ENCODE peak calls at places on chromosomes 2 and 18, in nine cellular contexts. B, K, Q, E, R, H, F, Z and G are unnamed samples. For H3K36me3, the result is how much of the 10 kb centered on the place peaks cover.

GRCh38 chr2:215745316-215745715 is 268.0 kb downstream of the MREG start:
- DNase-seq in B (no peak), K (no peak), Q (no peak), E (no peak), R (no peak), H (no peak), F (no peak), Z (no peak), G (no peak)

GRCh38 chr2:85288244-85288725 is 39.5 kb downstream of the TGOLN2 start:
- DNase-seq in B (no peak), K (no peak), Q (no peak), E (no peak), R (peak), H (no peak), F (no peak), Z (no peak), G (no peak)

GRCh38 chr2:198615972-198616371 is 811.6 kb downstream of the PLCL1 start:
- DNase-seq in B (no peak), K (no peak), Q (no peak), E (no peak), R (peak), H (no peak), F (no peak), Z (no peak), G (peak)

GRCh38 chr18:34493099-34493544 is 217.0 kb upstream of the DTNA start:
- DNase-seq in B (peak), K (no peak), Q (peak), E (peak), R (peak), H (no peak), F (peak), Z (peak), G (peak)

GRCh38 chr18:76985156-76985950 is 147.2 kb downstream of the MBP start:
- DNase-seq in B (no peak), K (no peak), Q (no peak), E (no peak), R (no peak), H (no peak), F (no peak), Z (peak), G (no peak)

GRCh38 chr2:212677466-212677865 is 138.9 kb upstream of the ERBB4 start:
- DNase-seq in B (no peak), K (no peak), Q (no peak), E (no peak), R (no peak), H (no peak), F (peak), Z (no peak), G (no peak)

GRCh38 chr2:220586980-220587549 is 959.6 kb downstream of the SLC4A3 start:
- DNase-seq in B (no peak), K (no peak), Q (no peak), E (no peak), R (no peak), H (no peak), F (no peak), Z (no peak), G (no peak)

GRCh38 chr2:24816884-24817283 is 23.7 kb downstream of the CENPO start:
- DNase-seq in B (no peak), K (no peak), Q (no peak), E (no peak), R (peak), H (no peak), F (no peak), Z (no peak), G (peak)

GRCh38 chr2:179031731-179032408 is 18.1 kb downstream of the CCDC141 start:
- DNase-seq in B (no peak), K (no peak), Q (no peak), E (no peak), R (peak), H (peak), F (no peak), Z (no peak), G (no peak)

GRCh38 chr2:45688479-45689298 is 37.2 kb downstream of the PRKCE start:
- DNase-seq in B (no peak), K (no peak), Q (no peak), E (no peak), R (peak), H (no peak), F (no peak), Z (no peak), G (no peak)

GRCh38 chr18:65751145-65752085 is 603 bp downstream of the CDH7 start:
- DNase-seq in B (peak), K (no peak), Q (no peak), E (peak), R (no peak), H (no peak), F (peak), Z (no peak), G (no peak)

GRCh38 chr2:74957886-74958276 is 562 bp upstream of the POLE4 start:
- DNase-seq in B (no peak), K (no peak), Q (no peak), E (no peak), R (no peak), H (no peak), F (no peak), Z (no peak), G (no peak)

GRCh38 chr2:27408601-27409320 is 630 bp downstream of the PPM1G start:
- DNase-seq in B (peak), K (no peak), Q (no peak), E (no peak), R (peak), H (no peak), F (no peak), Z (no peak), G (peak)

GRCh38 chr2:63651361-63651760 is 62.6 kb downstream of the MDH1 start:
- DNase-seq in B (no peak), K (no peak), Q (no peak), E (no peak), R (no peak), H (no peak), F (no peak), Z (no peak), G (no peak)

GRCh38 chr2:40404500-40404899 is 47.4 kb downstream of the SLC8A1 start:
- DNase-seq in B (no peak), K (no peak), Q (no peak), E (no peak), R (no peak), H (no peak), F (no peak), Z (no peak), G (no peak)

GRCh38 chr2:238595750-238596570 is 169.2 kb downstream of the ASB1 start:
- DNase-seq in B (peak), K (no peak), Q (no peak), E (no peak), R (peak), H (no peak), F (no peak), Z (no peak), G (no peak)

GRCh38 chr18:6333981-6334380 is 80.7 kb downstream of the L3MBTL4 start:
- DNase-seq in B (no peak), K (no peak), Q (no peak), E (no peak), R (no peak), H (no peak), F (no peak), Z (no peak), G (no peak)

GRCh38 chr2:10361220-10361588 is 58.5 kb downstream of the HPCAL1 start:
- DNase-seq in B (no peak), K (no peak), Q (no peak), E (no peak), R (no peak), H (no peak), F (no peak), Z (no peak), G (no peak)

GRCh38 chr2:112006076-112006410 is 49.0 kb upstream of the TMEM87B start:
- DNase-seq in B (no peak), K (no peak), Q (no peak), E (no peak), R (peak), H (no peak), F (no peak), Z (no peak), G (no peak)

GRCh38 chr18:48133675-48134251 is 203.3 kb upstream of the SMAD2 start:
- DNase-seq in B (no peak), K (no peak), Q (no peak), E (no peak), R (no peak), H (no peak), F (no peak), Z (peak), G (no peak)

GRCh38 chr18:13399511-13399910 is 181.0 kb downstream of the LDLRAD4 start:
- DNase-seq in B (no peak), K (no peak), Q (no peak), E (no peak), R (no peak), H (no peak), F (no peak), Z (no peak), G (no peak)

GRCh38 chr2:42021490-42021889 is 26.3 kb upstream of the PKDCC start:
- DNase-seq in B (no peak), K (no peak), Q (peak), E (no peak), R (peak), H (no peak), F (no peak), Z (no peak), G (no peak)

GRCh38 chr2:10162586-10163497 is 40.3 kb downstream of the RRM2 start:
- DNase-seq in B (peak), K (no peak), Q (no peak), E (no peak), R (no peak), H (no peak), F (no peak), Z (peak), G (no peak)

GRCh38 chr2:17303054-17303453 is 215.2 kb downstream of the RAD51AP2 start:
- DNase-seq in B (no peak), K (no peak), Q (no peak), E (no peak), R (peak), H (no peak), F (no peak), Z (no peak), G (no peak)

GRCh38 chr2:230174466-230174865 is 45.3 kb downstream of the SP110 start:
- DNase-seq in B (no peak), K (no peak), Q (no peak), E (no peak), R (no peak), H (no peak), F (no peak), Z (no peak), G (no peak)

GRCh38 chr2:225841314-225841713 is 441.8 kb downstream of the NYAP2 start:
- DNase-seq in B (no peak), K (no peak), Q (no peak), E (no peak), R (no peak), H (no peak), F (no peak), Z (no peak), G (no peak)

GRCh38 chr18:25503567-25504081 is 151.7 kb upstream of the ZNF521 start:
- DNase-seq in B (no peak), K (no peak), Q (peak), E (no peak), R (peak), H (peak), F (peak), Z (no peak), G (peak)

GRCh38 chr18:6370886-6371635 is 43.6 kb downstream of the L3MBTL4 start:
- DNase-seq in B (peak), K (no peak), Q (no peak), E (peak), R (no peak), H (no peak), F (no peak), Z (no peak), G (peak)

GRCh38 chr18:26547302-26548143 is 830 bp downstream of the KCTD1 start:
- DNase-seq in B (peak), K (peak), Q (peak), E (peak), R (peak), H (no peak), F (peak), Z (peak), G (no peak)

GRCh38 chr2:85584857-85585780 is 888 bp downstream of the VAMP5 start:
- DNase-seq in B (no peak), K (no peak), Q (no peak), E (no peak), R (peak), H (no peak), F (no peak), Z (no peak), G (peak)

GRCh38 chr2:3107567-3107966 is 270.1 kb downstream of the EIPR1 start:
- DNase-seq in B (peak), K (no peak), Q (no peak), E (no peak), R (no peak), H (no peak), F (no peak), Z (peak), G (no peak)

GRCh38 chr2:173716458-173717052 is 248.6 kb downstream of the SP3 start:
- DNase-seq in B (no peak), K (no peak), Q (no peak), E (no peak), R (no peak), H (no peak), F (no peak), Z (no peak), G (no peak)

DNA sequence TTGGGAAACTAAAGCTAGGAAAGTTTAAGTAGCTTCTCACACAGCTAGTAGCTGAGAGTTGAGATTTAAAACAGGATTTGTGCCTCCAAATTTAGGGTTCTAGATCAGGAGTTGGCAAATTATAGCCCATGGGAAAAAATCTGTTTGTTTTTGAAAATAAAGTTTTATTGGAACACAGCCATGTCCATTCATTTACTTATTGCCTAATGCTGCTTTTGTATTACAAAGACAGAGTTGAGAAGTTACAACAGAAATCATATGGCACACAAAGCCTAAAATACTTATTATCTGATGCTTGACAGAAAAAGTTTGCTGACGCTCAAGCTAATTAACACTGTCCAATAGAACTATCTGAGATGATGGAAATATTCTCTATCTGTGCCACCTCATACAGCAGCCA is 229.1 kb upstream of the RASGRP3 start:
- DNase-seq in B (no peak), K (no peak), Q (no peak), E (no peak), R (peak), H (no peak), F (no peak), Z (no peak), G (no peak)
- H3K36me3 ChIP-seq in B (under half), K (under half), Q (under half), E (under half), R (under half), H (under half), F (under half), Z (under half), G (under half)

DNA sequence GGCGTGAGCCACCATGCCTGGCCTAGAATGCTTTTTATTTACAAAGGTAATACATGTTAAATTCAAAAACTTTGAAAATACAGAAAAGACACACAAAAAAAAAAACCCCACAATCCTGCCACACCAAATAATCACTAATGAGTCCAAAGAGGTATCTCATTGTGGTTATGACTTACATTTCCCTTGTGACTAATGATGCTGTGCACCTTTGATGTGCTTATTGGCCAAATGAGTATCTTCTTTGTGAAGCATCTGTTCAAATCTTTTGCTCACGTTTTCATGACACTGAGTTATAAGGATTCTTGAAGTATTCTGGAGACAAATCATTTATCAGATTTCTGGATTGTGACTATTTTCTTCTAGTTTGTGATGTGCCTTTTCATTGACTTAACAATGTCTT is 6.4 kb upstream of the NLRC4 start:
- DNase-seq in B (no peak), K (no peak), Q (no peak), E (no peak), R (no peak), H (no peak), F (no peak), Z (no peak), G (no peak)
- H3K4me3 ChIP-seq in B (no peak), K (no peak), Q (no peak), E (no peak), R (no peak), H (no peak), F (no peak), Z (no peak), G (no peak)

DNA sequence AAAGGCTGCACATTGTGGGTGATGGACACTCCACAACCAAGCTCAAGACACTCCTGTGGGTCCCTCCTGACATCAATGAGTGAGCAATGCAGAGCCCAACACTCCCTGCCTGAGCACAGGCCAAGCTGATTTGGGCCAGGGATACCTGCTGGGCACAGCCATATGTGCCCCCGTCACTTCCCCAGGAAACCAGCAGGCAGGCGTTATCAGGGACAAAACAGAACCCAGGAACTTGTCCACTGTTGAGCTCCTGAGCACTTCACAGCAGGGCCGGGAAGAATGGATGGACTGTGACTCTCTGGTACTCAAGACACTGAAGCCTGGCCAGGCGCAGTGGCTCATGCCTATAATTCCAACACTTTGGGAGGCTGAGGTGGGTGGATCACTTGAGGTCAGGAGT is 114.3 kb downstream of the ZFP36L2 start:
- DNase-seq in B (no peak), K (no peak), Q (no peak), E (no peak), R (no peak), H (no peak), F (no peak), Z (no peak), G (no peak)
- H3K36me3 ChIP-seq in B (under half), K (under half), Q (under half), E (under half), R (under half), H (under half), F (under half), Z (under half), G (under half)

DNA sequence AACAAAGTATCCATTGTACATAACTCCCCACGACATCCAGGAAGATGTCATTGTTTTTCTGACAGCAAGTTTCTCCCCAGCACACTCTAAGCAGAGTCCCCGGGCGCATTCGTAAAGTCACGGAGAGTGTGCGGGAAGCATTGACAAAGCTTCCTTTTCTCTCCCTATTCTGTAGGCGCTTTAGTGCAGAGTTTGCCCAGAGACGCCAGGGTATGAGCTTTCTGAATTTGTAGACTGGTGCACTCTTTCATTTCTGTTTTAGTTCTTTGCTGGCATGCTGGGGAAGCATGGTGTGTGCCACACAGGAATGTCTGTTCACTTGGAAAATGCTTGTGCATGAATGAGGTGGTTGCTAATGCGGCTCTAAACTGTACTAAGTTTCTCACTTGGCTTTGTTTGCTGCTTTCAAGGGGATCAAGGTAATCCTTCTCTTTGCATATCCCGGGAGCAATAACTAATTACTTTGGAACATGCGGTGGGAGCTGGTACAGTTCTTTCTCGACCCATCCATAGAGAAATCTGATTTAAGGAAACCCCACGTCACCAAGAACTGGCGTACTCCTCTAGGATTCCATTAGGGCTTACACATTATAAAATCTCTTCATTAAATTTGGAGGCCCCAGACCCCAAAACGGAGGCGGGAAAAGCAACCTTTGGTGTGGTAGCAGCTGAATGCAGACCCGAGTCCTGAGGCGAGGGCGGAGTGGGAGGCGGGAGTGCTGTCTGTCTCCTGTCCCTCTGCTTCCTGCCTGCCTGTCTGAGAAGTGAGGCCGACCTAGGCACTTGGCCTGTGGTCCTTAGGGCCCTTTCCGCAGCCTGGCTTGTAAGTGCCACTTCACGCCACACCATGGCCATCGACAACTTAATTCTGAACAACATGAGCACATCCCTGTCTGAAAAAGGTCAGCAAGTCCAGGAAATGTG is 102.4 kb downstream of the RTN4 start:
- DNase-seq in B (no peak), K (no peak), Q (no peak), E (no peak), R (no peak), H (no peak), F (no peak), Z (no peak), G (no peak)
- H3K4me3 ChIP-seq in B (no peak), K (no peak), Q (no peak), E (no peak), R (no peak), H (no peak), F (no peak), Z (no peak), G (no peak)

DNA sequence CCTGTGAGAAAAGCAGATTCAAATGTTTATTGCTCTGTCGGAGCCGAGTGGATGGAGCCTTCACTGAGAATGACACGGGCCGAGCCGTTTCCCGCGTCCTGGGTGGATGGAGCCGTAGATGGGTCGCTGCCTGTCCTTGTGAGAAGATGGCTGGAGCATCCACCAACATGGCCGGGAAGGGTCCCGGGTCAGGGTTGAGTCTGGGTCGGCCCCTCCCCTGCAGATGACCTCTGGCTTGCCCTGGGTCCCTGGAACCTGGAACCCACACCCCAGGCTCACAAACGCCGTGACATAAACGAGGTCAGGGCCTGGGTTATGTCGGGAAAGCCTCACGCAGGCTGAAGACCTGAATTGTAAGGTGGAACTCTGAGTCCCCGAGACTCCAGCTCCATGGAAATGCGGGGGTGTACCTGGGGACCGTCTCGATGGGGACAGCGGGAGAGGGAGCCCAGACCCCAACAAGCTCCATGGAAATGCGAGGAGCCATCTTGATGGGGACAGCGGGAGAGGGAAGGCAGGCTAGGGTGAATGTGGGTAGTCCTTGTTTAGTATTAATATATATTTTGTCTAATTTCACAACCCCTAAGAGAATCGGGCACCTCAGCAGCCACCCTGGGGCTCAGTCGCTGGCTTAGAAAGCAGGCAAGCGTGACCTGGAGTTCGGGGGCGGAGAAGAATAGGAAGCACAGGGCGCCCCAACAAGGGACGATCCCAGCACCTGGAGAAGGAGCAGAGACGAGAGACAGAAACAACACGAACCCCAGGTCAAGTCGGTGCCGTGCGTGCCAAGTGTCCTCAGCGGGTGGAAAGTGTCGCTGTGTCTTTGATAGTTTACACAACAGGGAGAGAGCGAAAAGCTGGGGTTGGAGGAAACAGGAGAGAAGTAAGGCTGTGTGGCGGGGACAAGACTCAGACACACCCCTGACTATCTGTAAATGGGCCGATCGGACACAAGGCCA is 95.1 kb downstream of the NFATC1 start:
- DNase-seq in B (peak), K (no peak), Q (no peak), E (peak), R (no peak), H (no peak), F (no peak), Z (peak), G (no peak)
- H3K36me3 ChIP-seq in B (under half), K (under half), Q (half or more), E (under half), R (under half), H (under half), F (under half), Z (half or more), G (under half)